ENCODE peak calls at places on chromosomes 1 and 21, in six cellular contexts. One of them, this sample, is unnamed.
A peak's percentile ranks its signal among the peaks of the same experiment; 100 is the strongest.

GRCh38 chr1:223731076-223731770 is 18.9 kb downstream of the CAPN2 start:
- DNase-seq in mesenchymal stem cell: peak; percentile 88
- DNase-seq in colonic mucosa: peak; percentile 49
- DNase-seq in CD4-positive, CD25-positive, alpha-beta regulatory T cell: no peak
- DNase-seq in cardiac muscle cell: peak; percentile 86
- DNase-seq in DND-41: no peak
- DNase-seq in this sample: peak; percentile 70

GRCh38 chr1:150221552-150221951 is 14.4 kb downstream of the ANP32E start:
- DNase-seq in mesenchymal stem cell: peak; percentile 37
- DNase-seq in colonic mucosa: no peak
- DNase-seq in CD4-positive, CD25-positive, alpha-beta regulatory T cell: no peak
- DNase-seq in cardiac muscle cell: peak; percentile 50
- DNase-seq in DND-41: no peak
- DNase-seq in this sample: no peak

GRCh38 chr1:20964540-20965484 is 177.7 kb upstream of the HP1BP3 start:
- DNase-seq in mesenchymal stem cell: no peak
- DNase-seq in colonic mucosa: peak; percentile 34
- DNase-seq in CD4-positive, CD25-positive, alpha-beta regulatory T cell: no peak
- DNase-seq in cardiac muscle cell: no peak
- DNase-seq in DND-41: no peak
- DNase-seq in this sample: no peak

GRCh38 chr1:230328342-230329015 is 97.7 kb downstream of the PGBD5 start:
- DNase-seq in mesenchymal stem cell: peak; percentile 4
- DNase-seq in colonic mucosa: no peak
- DNase-seq in CD4-positive, CD25-positive, alpha-beta regulatory T cell: no peak
- DNase-seq in cardiac muscle cell: no peak
- DNase-seq in DND-41: no peak
- DNase-seq in this sample: no peak

GRCh38 chr21:40863839-40864238 is 16.9 kb upstream of the DSCAM start:
- DNase-seq in mesenchymal stem cell: no peak
- DNase-seq in colonic mucosa: no peak
- DNase-seq in CD4-positive, CD25-positive, alpha-beta regulatory T cell: no peak
- DNase-seq in cardiac muscle cell: no peak
- DNase-seq in DND-41: no peak
- DNase-seq in this sample: no peak

GRCh38 chr1:151988405-151988851 is 5.2 kb downstream of the S100A10 start:
- DNase-seq in mesenchymal stem cell: peak; percentile 81
- DNase-seq in colonic mucosa: peak; percentile 53
- DNase-seq in CD4-positive, CD25-positive, alpha-beta regulatory T cell: no peak
- DNase-seq in cardiac muscle cell: peak; percentile 85
- DNase-seq in DND-41: no peak
- DNase-seq in this sample: peak; percentile 80

GRCh38 chr1:45979074-45979777 is 153.2 kb downstream of the PIK3R3 start:
- DNase-seq in mesenchymal stem cell: peak; percentile 66
- DNase-seq in colonic mucosa: no peak
- DNase-seq in CD4-positive, CD25-positive, alpha-beta regulatory T cell: no peak
- DNase-seq in cardiac muscle cell: no peak
- DNase-seq in DND-41: no peak
- DNase-seq in this sample: no peak

GRCh38 chr1:230280054-230280795 is 145.9 kb downstream of the PGBD5 start:
- DNase-seq in mesenchymal stem cell: no peak
- DNase-seq in colonic mucosa: no peak
- DNase-seq in CD4-positive, CD25-positive, alpha-beta regulatory T cell: no peak
- DNase-seq in cardiac muscle cell: no peak
- DNase-seq in DND-41: no peak
- DNase-seq in this sample: no peak

GRCh38 chr1:243734311-243734700 is 115.7 kb downstream of the AKT3 start:
- DNase-seq in mesenchymal stem cell: peak; percentile 26
- DNase-seq in colonic mucosa: no peak
- DNase-seq in CD4-positive, CD25-positive, alpha-beta regulatory T cell: no peak
- DNase-seq in cardiac muscle cell: peak; percentile 54
- DNase-seq in DND-41: no peak
- DNase-seq in this sample: no peak

GRCh38 chr21:35189077-35189863 is 140.2 kb upstream of the RUNX1 start:
- DNase-seq in mesenchymal stem cell: peak; percentile 49
- DNase-seq in colonic mucosa: no peak
- DNase-seq in CD4-positive, CD25-positive, alpha-beta regulatory T cell: no peak
- DNase-seq in cardiac muscle cell: peak; percentile 92
- DNase-seq in DND-41: peak; percentile 47
- DNase-seq in this sample: no peak

GRCh38 chr1:117368116-117369108 is 1.2 kb downstream of the MAN1A2 start:
- DNase-seq in mesenchymal stem cell: peak; percentile 20
- DNase-seq in colonic mucosa: peak; percentile 31
- DNase-seq in CD4-positive, CD25-positive, alpha-beta regulatory T cell: no peak
- DNase-seq in cardiac muscle cell: peak; percentile 19
- DNase-seq in DND-41: peak; percentile 30
- DNase-seq in this sample: peak; percentile 11

GRCh38 chr1:13805431-13805830 is 105.4 kb downstream of the PRDM2 start:
- DNase-seq in mesenchymal stem cell: no peak
- DNase-seq in colonic mucosa: no peak
- DNase-seq in CD4-positive, CD25-positive, alpha-beta regulatory T cell: no peak
- DNase-seq in cardiac muscle cell: no peak
- DNase-seq in DND-41: no peak
- DNase-seq in this sample: no peak
- H3K36me3 ChIP-seq in mesenchymal stem cell: no peaks in the 10 kb centered on the region
- H3K36me3 ChIP-seq in colonic mucosa: no peaks in the 10 kb centered on the region
- H3K36me3 ChIP-seq in CD4-positive, CD25-positive, alpha-beta regulatory T cell: no peaks in the 10 kb centered on the region
- H3K36me3 ChIP-seq in cardiac muscle cell: no peaks in the 10 kb centered on the region
- H3K36me3 ChIP-seq in DND-41: no peaks in the 10 kb centered on the region
- H3K36me3 ChIP-seq in this sample: no peaks in the 10 kb centered on the region

DNA sequence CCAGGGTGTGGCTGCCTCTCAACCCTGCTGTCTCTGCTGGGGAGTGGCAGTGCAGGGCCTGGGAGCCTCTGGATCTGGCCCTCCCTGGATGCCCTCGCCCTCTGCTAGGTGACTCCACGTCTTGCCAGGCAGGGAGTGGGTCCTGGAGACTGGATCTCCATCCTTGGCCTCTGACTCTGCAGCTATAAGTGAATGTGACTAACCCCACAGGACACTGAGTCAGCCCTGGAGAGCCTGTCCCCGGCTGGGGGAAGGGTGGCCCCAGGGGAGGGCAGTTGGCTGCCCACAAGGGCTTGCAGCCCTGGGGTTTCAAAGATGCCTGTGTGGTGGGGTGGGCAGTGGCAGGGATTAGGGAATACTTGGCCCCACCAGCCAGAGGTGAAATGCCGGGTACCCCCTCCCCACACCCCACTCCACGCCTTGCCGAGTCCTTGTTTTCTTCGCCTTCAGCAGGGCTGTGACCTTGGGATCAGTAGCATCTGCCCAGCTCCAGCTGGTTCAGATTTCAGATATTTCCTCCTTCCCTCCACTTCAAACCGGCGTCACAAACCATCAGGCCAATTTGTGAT is 1.9 kb upstream of the MYBPH start:
- DNase-seq in mesenchymal stem cell: peak; percentile 66
- DNase-seq in colonic mucosa: no peak
- DNase-seq in CD4-positive, CD25-positive, alpha-beta regulatory T cell: no peak
- DNase-seq in cardiac muscle cell: peak; percentile 27
- DNase-seq in DND-41: no peak
- DNase-seq in this sample: peak; percentile 85
- H3K4me3 ChIP-seq in mesenchymal stem cell: no peak overlapping the region
- H3K4me3 ChIP-seq in colonic mucosa: no peak overlapping the region
- H3K4me3 ChIP-seq in CD4-positive, CD25-positive, alpha-beta regulatory T cell: no peak overlapping the region
- H3K4me3 ChIP-seq in cardiac muscle cell: no peak overlapping the region
- H3K4me3 ChIP-seq in DND-41: no peak overlapping the region
- H3K4me3 ChIP-seq in this sample: no peak overlapping the region

DNA sequence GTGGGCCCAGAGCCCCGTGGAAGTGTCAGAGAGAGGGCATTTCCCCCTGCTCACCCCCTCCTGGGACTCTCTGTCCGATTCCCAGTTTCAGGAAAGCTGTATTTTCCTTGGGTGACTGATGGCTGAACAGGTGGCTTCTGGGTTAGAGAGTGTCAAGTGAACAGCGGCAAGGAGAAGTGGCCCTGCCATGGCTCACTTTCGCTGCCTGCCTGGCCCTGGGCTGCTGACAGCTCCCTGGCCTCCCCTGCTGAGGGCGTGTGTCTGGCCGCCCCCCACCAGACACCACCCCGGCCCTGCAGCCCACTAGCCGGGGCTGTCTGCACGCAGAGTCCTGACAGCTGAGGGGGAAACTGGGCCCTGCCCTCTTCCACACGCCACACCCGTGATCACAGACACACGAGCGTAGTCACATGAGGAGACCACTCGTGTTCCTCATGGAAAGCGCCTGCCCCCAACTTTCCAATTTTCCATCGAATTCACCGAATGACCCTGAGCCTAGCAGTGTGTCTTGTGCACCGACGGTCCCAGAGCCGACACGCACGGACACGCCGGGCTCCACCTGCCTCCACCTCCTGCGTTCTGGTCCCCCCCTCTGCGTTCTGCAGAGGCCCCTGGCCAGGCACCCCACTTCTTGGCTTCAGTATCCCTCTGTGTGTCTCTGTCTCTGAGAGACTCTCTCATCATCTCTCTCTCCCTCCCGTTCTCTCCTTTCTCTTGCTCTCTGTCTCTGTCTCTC is 60.6 kb upstream of the CASZ1 start:
- DNase-seq in mesenchymal stem cell: no peak
- DNase-seq in colonic mucosa: no peak
- DNase-seq in CD4-positive, CD25-positive, alpha-beta regulatory T cell: no peak
- DNase-seq in cardiac muscle cell: no peak
- DNase-seq in DND-41: no peak
- DNase-seq in this sample: no peak
- H3K27me3 ChIP-seq in mesenchymal stem cell: peaks cover 62% of the 10 kb centered on the region
- H3K27me3 ChIP-seq in colonic mucosa: no peaks in the 10 kb centered on the region
- H3K27me3 ChIP-seq in CD4-positive, CD25-positive, alpha-beta regulatory T cell: no peaks in the 10 kb centered on the region
- H3K27me3 ChIP-seq in cardiac muscle cell: no peaks in the 10 kb centered on the region
- H3K27me3 ChIP-seq in DND-41: peaks cover 2% of the 10 kb centered on the region
- H3K27me3 ChIP-seq in this sample: no peaks in the 10 kb centered on the region

DNA sequence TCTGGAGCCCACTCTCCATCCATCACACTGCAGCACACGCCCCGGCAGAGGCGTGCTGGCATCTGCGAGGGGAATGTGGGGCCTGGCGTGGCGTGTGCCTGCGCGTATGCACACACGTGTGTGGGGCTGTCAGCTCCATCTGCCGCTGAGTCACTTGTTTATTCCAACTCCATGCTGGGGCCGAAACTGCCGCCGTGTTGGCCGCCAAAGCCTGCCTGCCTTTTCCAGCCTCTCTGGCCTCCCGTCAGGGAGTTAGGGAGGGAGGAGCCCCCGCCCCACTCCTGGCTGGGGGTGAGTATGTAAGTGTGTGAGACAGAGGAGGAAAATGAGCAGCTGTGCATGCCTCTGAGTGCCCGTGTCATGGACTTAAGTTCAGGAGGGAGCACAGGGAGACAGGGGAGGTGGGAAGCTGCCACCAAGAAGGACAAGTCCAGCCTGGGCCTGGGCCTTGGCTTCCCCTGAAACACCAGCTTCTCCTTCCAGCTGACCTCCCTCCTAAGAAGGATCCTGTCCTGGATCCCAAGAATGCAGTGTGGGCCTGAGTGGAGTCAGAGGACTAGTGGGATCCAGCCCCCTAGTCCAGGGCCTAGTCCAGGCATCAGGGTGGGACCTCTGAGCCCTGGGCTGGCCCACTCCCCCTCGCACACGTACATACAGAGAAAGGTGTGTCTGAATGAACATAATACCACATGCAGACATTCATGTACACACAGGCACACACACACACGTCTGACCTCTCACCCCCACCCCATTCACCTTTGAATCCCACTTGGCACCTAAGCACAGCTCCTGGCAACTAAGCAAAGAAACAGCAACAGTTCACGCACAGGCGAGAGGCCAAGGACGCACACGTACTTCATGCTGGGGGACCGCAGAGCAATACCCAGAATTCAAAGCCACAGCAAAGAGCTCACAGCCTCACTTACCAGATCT is 24.7 kb downstream of the MEF2D start:
- DNase-seq in mesenchymal stem cell: peak; percentile 87
- DNase-seq in colonic mucosa: peak; percentile 73
- DNase-seq in CD4-positive, CD25-positive, alpha-beta regulatory T cell: no peak
- DNase-seq in cardiac muscle cell: no peak
- DNase-seq in DND-41: no peak
- DNase-seq in this sample: peak; percentile 85
- H3K36me3 ChIP-seq in mesenchymal stem cell: peaks cover 90% of the 10 kb centered on the region
- H3K36me3 ChIP-seq in colonic mucosa: peaks cover 21% of the 10 kb centered on the region
- H3K36me3 ChIP-seq in CD4-positive, CD25-positive, alpha-beta regulatory T cell: peaks cover 86% of the 10 kb centered on the region
- H3K36me3 ChIP-seq in cardiac muscle cell: peaks cover 82% of the 10 kb centered on the region
- H3K36me3 ChIP-seq in DND-41: peaks cover 90% of the 10 kb centered on the region
- H3K36me3 ChIP-seq in this sample: peaks cover 88% of the 10 kb centered on the region